ENCODE peak calls at places on chromosomes 16 and 17, in seven cellular contexts. One of them, this sample, is unnamed.
A peak's percentile ranks its signal among the peaks of the same experiment; 100 is the strongest.

GRCh38 chr17:42253173-42253545 is 23.0 kb downstream of the STAT5B start:
- DNase-seq in H1: no peak
- DNase-seq in K562: no peak
- DNase-seq in IMR-90: no peak
- DNase-seq in A549: no peak
- DNase-seq in HCT116: no peak
- DNase-seq in GM12878: no peak
- DNase-seq in this sample: no peak

GRCh38 chr16:3800019-3800418 is 80.5 kb downstream of the CREBBP start:
- DNase-seq in H1: no peak
- DNase-seq in K562: no peak
- DNase-seq in IMR-90: no peak
- DNase-seq in A549: no peak
- DNase-seq in HCT116: no peak
- DNase-seq in GM12878: no peak
- DNase-seq in this sample: no peak

GRCh38 chr17:41520821-41521521 is 2.3 kb upstream of the KRT15 start:
- DNase-seq in H1: no peak
- DNase-seq in K562: peak; percentile 61
- DNase-seq in IMR-90: no peak
- DNase-seq in A549: no peak
- DNase-seq in HCT116: no peak
- DNase-seq in GM12878: no peak
- DNase-seq in this sample: no peak

GRCh38 chr16:78300469-78300868 is 201.0 kb downstream of the WWOX start:
- DNase-seq in H1: no peak
- DNase-seq in K562: no peak
- DNase-seq in IMR-90: no peak
- DNase-seq in A549: no peak
- DNase-seq in HCT116: no peak
- DNase-seq in GM12878: no peak
- DNase-seq in this sample: no peak

GRCh38 chr17:19706791-19707727 is 9.3 kb downstream of the SLC47A2 start:
- DNase-seq in H1: no peak
- DNase-seq in K562: peak; percentile 1
- DNase-seq in IMR-90: no peak
- DNase-seq in A549: no peak
- DNase-seq in HCT116: no peak
- DNase-seq in GM12878: no peak
- DNase-seq in this sample: no peak

GRCh38 chr17:63702223-63702577 is 2.3 kb upstream of the LIMD2 start:
- DNase-seq in H1: no peak
- DNase-seq in K562: no peak
- DNase-seq in IMR-90: no peak
- DNase-seq in A549: no peak
- DNase-seq in HCT116: no peak
- DNase-seq in GM12878: no peak
- DNase-seq in this sample: no peak

GRCh38 chr16:84254080-84254479 is 14.3 kb upstream of the KCNG4 start:
- DNase-seq in H1: no peak
- DNase-seq in K562: no peak
- DNase-seq in IMR-90: no peak
- DNase-seq in A549: no peak
- DNase-seq in HCT116: no peak
- DNase-seq in GM12878: no peak
- DNase-seq in this sample: no peak

GRCh38 chr17:67133161-67133560 is 88.8 kb downstream of the CACNG1 start:
- DNase-seq in H1: no peak
- DNase-seq in K562: no peak
- DNase-seq in IMR-90: no peak
- DNase-seq in A549: no peak
- DNase-seq in HCT116: no peak
- DNase-seq in GM12878: no peak
- DNase-seq in this sample: no peak

GRCh38 chr17:61454095-61454931 is 2.1 kb downstream of the TBX4 start:
- DNase-seq in H1: no peak
- DNase-seq in K562: no peak
- DNase-seq in IMR-90: no peak
- DNase-seq in A549: no peak
- DNase-seq in HCT116: no peak
- DNase-seq in GM12878: no peak
- DNase-seq in this sample: no peak

GRCh38 chr16:4435668-4436067 is 10.0 kb downstream of the DNAJA3 start:
- DNase-seq in H1: no peak
- DNase-seq in K562: no peak
- DNase-seq in IMR-90: peak; percentile 78
- DNase-seq in A549: no peak
- DNase-seq in HCT116: no peak
- DNase-seq in GM12878: no peak
- DNase-seq in this sample: no peak

GRCh38 chr16:83966153-83966696 is 1.8 kb upstream of the NECAB2 start:
- DNase-seq in H1: no peak
- DNase-seq in K562: no peak
- DNase-seq in IMR-90: no peak
- DNase-seq in A549: no peak
- DNase-seq in HCT116: no peak
- DNase-seq in GM12878: no peak
- DNase-seq in this sample: no peak

GRCh38 chr16:53090591-53091507 is 36.1 kb downstream of the CHD9 start:
- DNase-seq in H1: no peak
- DNase-seq in K562: no peak
- DNase-seq in IMR-90: peak; percentile 98
- DNase-seq in A549: no peak
- DNase-seq in HCT116: no peak
- DNase-seq in GM12878: peak; percentile 59
- DNase-seq in this sample: peak; percentile 46

GRCh38 chr17:50062323-50063243 is 6.7 kb downstream of the ITGA3 start:
- DNase-seq in H1: no peak
- DNase-seq in K562: no peak
- DNase-seq in IMR-90: peak; percentile 73
- DNase-seq in A549: peak; percentile 99
- DNase-seq in HCT116: peak; percentile 91
- DNase-seq in GM12878: no peak
- DNase-seq in this sample: no peak

GRCh38 chr16:89422905-89423630 is 67.3 kb downstream of the ANKRD11 start:
- DNase-seq in H1: no peak
- DNase-seq in K562: no peak
- DNase-seq in IMR-90: peak; percentile 79
- DNase-seq in A549: no peak
- DNase-seq in HCT116: no peak
- DNase-seq in GM12878: peak; percentile 72
- DNase-seq in this sample: peak; percentile 92

GRCh38 chr16:49499018-49499785 is 125.6 kb downstream of the C16orf78 start:
- DNase-seq in H1: no peak
- DNase-seq in K562: no peak
- DNase-seq in IMR-90: no peak
- DNase-seq in A549: no peak
- DNase-seq in HCT116: no peak
- DNase-seq in GM12878: no peak
- DNase-seq in this sample: no peak

GRCh38 chr16:19031738-19032137 is 35.7 kb upstream of the COQ7 start:
- DNase-seq in H1: no peak
- DNase-seq in K562: no peak
- DNase-seq in IMR-90: no peak
- DNase-seq in A549: no peak
- DNase-seq in HCT116: no peak
- DNase-seq in GM12878: no peak
- DNase-seq in this sample: no peak

GRCh38 chr17:17819561-17819995 is 17.2 kb downstream of the SREBF1 start:
- DNase-seq in H1: no peak
- DNase-seq in K562: peak; percentile 48
- DNase-seq in IMR-90: peak; percentile 92
- DNase-seq in A549: peak; percentile 89
- DNase-seq in HCT116: no peak
- DNase-seq in GM12878: peak; percentile 78
- DNase-seq in this sample: peak; percentile 78

GRCh38 chr16:24541534-24541933 is 2.2 kb downstream of the RBBP6 start:
- DNase-seq in H1: no peak
- DNase-seq in K562: no peak
- DNase-seq in IMR-90: no peak
- DNase-seq in A549: no peak
- DNase-seq in HCT116: no peak
- DNase-seq in GM12878: no peak
- DNase-seq in this sample: no peak

GRCh38 chr16:13178318-13178717 is 276.9 kb downstream of the SHISA9 start:
- DNase-seq in H1: no peak
- DNase-seq in K562: no peak
- DNase-seq in IMR-90: no peak
- DNase-seq in A549: no peak
- DNase-seq in HCT116: no peak
- DNase-seq in GM12878: no peak
- DNase-seq in this sample: no peak

GRCh38 chr16:53084141-53084541 is 29.4 kb downstream of the CHD9 start:
- DNase-seq in H1: no peak
- DNase-seq in K562: no peak
- DNase-seq in IMR-90: no peak
- DNase-seq in A549: no peak
- DNase-seq in HCT116: no peak
- DNase-seq in GM12878: no peak
- DNase-seq in this sample: no peak

GRCh38 chr16:54165174-54165911 is 121.2 kb downstream of the IRX3 start:
- DNase-seq in H1: no peak
- DNase-seq in K562: no peak
- DNase-seq in IMR-90: no peak
- DNase-seq in A549: peak; percentile 25
- DNase-seq in HCT116: no peak
- DNase-seq in GM12878: no peak
- DNase-seq in this sample: peak; percentile 99
- TF ChIP-seq CEBPB in H1: no peak
- TF ChIP-seq CEBPB in K562: no peak
- TF ChIP-seq CEBPB in IMR-90: no peak
- TF ChIP-seq CEBPB in A549: no peak
- TF ChIP-seq CEBPB in HCT116: no peak
- TF ChIP-seq CEBPB in GM12878: no peak
- TF ChIP-seq CEBPB in this sample: peak; percentile 86

DNA sequence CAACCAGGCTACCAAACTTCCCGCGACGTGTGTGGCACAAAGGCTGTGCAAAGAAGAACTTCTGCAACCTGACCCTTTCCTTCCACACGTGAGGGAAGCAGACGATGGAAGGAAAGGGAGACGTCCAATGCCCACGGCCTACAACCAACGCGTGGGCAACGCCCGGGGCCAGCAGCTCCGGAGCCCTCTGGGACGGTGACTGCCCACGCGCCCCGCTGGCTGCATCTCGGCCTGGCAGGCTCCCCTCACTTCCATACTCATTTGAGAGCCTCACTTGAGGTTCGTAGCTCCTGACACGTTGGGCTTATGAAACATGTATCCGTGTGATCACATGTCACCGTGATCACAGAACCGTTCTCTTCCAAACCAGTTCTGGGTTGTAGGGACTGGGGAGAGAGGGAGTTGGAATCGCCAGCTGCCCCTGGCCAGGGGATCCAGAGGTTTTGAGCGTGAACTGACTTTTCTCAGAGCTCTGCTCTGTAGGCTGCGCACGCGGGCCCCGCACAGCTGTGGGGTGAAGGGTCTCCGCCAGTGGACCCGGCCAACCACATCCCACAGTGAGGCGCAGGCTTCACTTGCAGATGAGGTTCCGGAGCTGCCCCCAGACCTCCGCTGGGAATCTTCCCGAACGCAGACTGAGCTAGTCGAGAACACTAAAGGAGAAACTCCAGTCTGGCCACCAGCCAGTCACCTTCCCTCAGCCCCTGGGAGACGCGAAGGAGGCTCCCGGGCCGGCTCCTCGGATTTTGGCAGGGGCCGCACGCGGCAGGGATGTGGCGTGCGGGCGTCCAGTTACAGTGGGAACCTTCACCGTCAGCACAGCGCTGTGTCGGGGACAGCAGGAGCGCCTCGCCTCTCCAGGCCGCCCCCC is 1.0 kb downstream of the LMF1 start:
- DNase-seq in H1: no peak
- DNase-seq in K562: peak; percentile 54
- DNase-seq in IMR-90: peak; percentile 13
- DNase-seq in A549: no peak
- DNase-seq in HCT116: no peak
- DNase-seq in GM12878: no peak
- DNase-seq in this sample: no peak
- TF ChIP-seq CEBPB in H1: no peak
- TF ChIP-seq CEBPB in K562: no peak
- TF ChIP-seq CEBPB in IMR-90: no peak
- TF ChIP-seq CEBPB in A549: no peak
- TF ChIP-seq CEBPB in HCT116: no peak
- TF ChIP-seq CEBPB in GM12878: no peak
- TF ChIP-seq CEBPB in this sample: no peak

DNA sequence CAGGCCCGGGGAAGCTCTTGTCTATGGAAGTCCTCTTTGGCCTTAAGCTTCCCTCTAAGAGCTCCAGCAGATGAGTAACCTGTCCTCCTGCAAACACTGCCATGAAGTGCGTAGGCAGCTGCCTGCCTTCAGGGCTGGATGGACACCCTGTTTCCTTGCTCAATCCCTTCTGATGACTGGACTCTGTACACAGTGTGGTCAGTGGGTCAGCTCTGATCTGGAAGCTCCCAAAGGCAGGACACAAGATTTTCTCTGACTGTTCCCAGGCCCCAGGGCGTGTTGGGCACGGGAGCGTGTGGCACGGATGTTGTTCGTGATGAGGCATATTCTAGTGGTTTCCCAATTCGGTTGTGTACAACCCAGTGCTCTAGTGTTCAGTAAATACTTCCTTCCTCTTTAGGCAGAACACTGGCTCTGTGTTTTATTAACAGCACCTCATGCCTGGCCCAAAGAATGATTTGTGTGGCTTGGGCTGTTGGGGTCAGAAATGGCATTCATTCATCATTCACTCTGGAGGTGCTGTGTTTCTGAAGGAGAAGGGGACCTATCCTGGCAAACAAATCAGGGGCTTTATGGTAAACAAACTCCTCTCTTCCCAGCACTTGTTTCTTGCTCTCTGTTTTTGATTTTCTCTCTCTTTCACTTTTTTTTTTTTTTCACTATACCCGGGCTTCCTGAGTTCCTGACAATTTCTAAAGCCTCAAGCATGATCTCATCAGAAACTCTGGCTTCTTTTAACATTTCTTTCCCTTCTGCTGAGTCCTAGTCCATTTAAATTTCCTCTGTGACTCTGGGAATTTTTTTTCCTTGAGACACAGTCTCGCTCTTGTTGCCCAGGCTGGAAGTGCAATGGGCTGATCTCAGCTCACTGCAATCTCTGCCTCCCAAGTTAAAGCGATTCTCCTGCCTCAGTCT is 12.0 kb upstream of the RNF157 start:
- DNase-seq in H1: no peak
- DNase-seq in K562: no peak
- DNase-seq in IMR-90: peak; percentile 99
- DNase-seq in A549: peak; percentile 88
- DNase-seq in HCT116: no peak
- DNase-seq in GM12878: no peak
- DNase-seq in this sample: peak; percentile 94
- TF ChIP-seq CEBPB in H1: no peak
- TF ChIP-seq CEBPB in K562: peak; percentile 16
- TF ChIP-seq CEBPB in IMR-90: peak; percentile 98
- TF ChIP-seq CEBPB in A549: peak; percentile 71
- TF ChIP-seq CEBPB in HCT116: no peak
- TF ChIP-seq CEBPB in GM12878: no peak
- TF ChIP-seq CEBPB in this sample: peak; percentile 96

DNA sequence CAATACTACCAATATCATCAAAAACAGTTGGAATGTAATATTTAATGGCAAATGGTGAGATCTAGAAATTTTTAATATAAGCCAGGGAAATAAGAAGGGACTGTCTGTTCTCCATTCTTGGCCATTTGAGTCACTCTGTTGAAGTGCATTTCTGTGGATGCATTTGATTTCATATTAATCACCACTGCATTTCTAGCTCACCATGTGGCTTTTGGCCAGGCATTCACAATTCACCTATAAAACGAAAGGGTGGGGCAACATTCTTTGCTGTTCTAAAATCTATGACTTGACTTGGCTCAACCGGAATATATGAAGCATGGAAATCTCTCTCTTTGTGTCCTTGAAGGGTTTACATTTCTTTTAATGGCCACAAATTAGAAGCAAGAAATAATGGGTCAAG is 483.0 kb downstream of the SLC39A11 start:
- DNase-seq in H1: no peak
- DNase-seq in K562: no peak
- DNase-seq in IMR-90: peak; percentile 38
- DNase-seq in A549: peak; percentile 80
- DNase-seq in HCT116: peak; percentile 86
- DNase-seq in GM12878: no peak
- DNase-seq in this sample: no peak
- TF ChIP-seq CEBPB in H1: no peak
- TF ChIP-seq CEBPB in K562: no peak
- TF ChIP-seq CEBPB in IMR-90: no peak
- TF ChIP-seq CEBPB in A549: peak; percentile 51
- TF ChIP-seq CEBPB in HCT116: peak; percentile 55
- TF ChIP-seq CEBPB in GM12878: no peak
- TF ChIP-seq CEBPB in this sample: no peak